ENCODE peak calls at places on chromosomes 7 and 10, in nine cellular contexts. T is body of pancreas; H is A673; W is CD8-positive, alpha-beta T cell; K is SK-N-SH; A is HCT116; I is MM.1S; U is Caco-2; F is cardiac muscle cell. V is an unnamed sample.

GRCh38 chr7:130397472-130397871 is 17.2 kb downstream of the CPA1 start:
- DNase-seq in K (peak; percentile 48), U (no peak), T (no peak), A (no peak), H (peak; percentile 42), I (no peak), F (no peak), W (no peak), V (no peak)

GRCh38 chr7:116674508-116675173 is 2.6 kb downstream of the MET start:
- DNase-seq in T (no peak), F (no peak), A (no peak), K (no peak), W (no peak), H (no peak), U (no peak), I (no peak), V (no peak)

GRCh38 chr7:741850-742249 is 14.8 kb upstream of the PRKAR1B start:
- DNase-seq in H (no peak), U (no peak), W (no peak), A (no peak), K (no peak), I (no peak), T (no peak), F (no peak), V (no peak)

GRCh38 chr7:78141533-78142281 is 343.1 kb downstream of the PHTF2 start:
- DNase-seq in T (no peak), W (no peak), A (no peak), H (peak; percentile 55), I (no peak), F (peak; percentile 50), U (no peak), K (no peak), V (no peak)

GRCh38 chr10:25125151-25125550 is 49.6 kb upstream of the GPR158 start:
- DNase-seq in T (no peak), U (no peak), A (no peak), K (peak; percentile 9), H (no peak), I (no peak), W (no peak), F (no peak), V (no peak)

GRCh38 chr7:128379900-128380806 is 18.7 kb upstream of the PRRT4 start:
- DNase-seq in W (no peak), K (no peak), H (no peak), T (no peak), F (no peak), A (no peak), I (no peak), U (no peak), V (no peak)

GRCh38 chr10:47279276-47279675 is 20.7 kb upstream of the GDF10 start:
- DNase-seq in I (no peak), A (no peak), K (no peak), F (no peak), T (no peak), H (no peak), U (no peak), W (no peak), V (no peak)

GRCh38 chr10:75176736-75177135 is 33.9 kb upstream of the VDAC2 start:
- DNase-seq in W (no peak), F (no peak), A (no peak), U (no peak), I (no peak), K (no peak), H (no peak), T (no peak), V (no peak)

GRCh38 chr7:151694441-151694827 is 174.7 kb upstream of the RHEB start:
- DNase-seq in U (no peak), T (no peak), F (no peak), H (no peak), I (no peak), K (no peak), W (no peak), A (no peak), V (no peak)

GRCh38 chr10:30437039-30437781 is 3.2 kb downstream of the MAP3K8 start:
- DNase-seq in K (no peak), I (peak; percentile 62), T (no peak), H (peak; percentile 40), U (no peak), F (peak; percentile 74), W (no peak), A (no peak), V (no peak)

GRCh38 chr7:130921391-130922180 is 187.6 kb upstream of the KLF14 start:
- DNase-seq in W (no peak), I (no peak), H (peak; percentile 65), U (no peak), A (no peak), K (no peak), T (peak; percentile 65), F (peak; percentile 91), V (no peak)

GRCh38 chr10:2985729-2986232 is 81.6 kb upstream of the PFKP start:
- DNase-seq in I (no peak), K (no peak), H (no peak), F (no peak), A (peak; percentile 73), U (no peak), T (peak; percentile 70), W (no peak), V (no peak)

GRCh38 chr10:103786020-103786419 is 69.4 kb downstream of the SH3PXD2A start:
- DNase-seq in K (no peak), W (no peak), H (no peak), F (no peak), U (no peak), I (no peak), A (no peak), T (no peak), V (no peak)

GRCh38 chr10:129756912-129757861 is 206.9 kb downstream of the EBF3 start:
- DNase-seq in W (no peak), H (no peak), A (no peak), F (peak; percentile 28), U (no peak), T (peak; percentile 40), I (no peak), K (no peak), V (no peak)

GRCh38 chr10:80538481-80539185 is 931 bp downstream of the SH2D4B start:
- DNase-seq in T (no peak), H (no peak), I (no peak), W (no peak), K (no peak), F (no peak), U (no peak), A (no peak), V (no peak)

GRCh38 chr10:14953452-14954000 is 370 bp downstream of the DCLRE1C start:
- DNase-seq in T (peak; percentile 41), A (peak; percentile 22), K (peak; percentile 76), F (peak; percentile 66), U (no peak), W (no peak), H (peak; percentile 36), I (peak; percentile 75), V (peak; percentile 44)

DNA sequence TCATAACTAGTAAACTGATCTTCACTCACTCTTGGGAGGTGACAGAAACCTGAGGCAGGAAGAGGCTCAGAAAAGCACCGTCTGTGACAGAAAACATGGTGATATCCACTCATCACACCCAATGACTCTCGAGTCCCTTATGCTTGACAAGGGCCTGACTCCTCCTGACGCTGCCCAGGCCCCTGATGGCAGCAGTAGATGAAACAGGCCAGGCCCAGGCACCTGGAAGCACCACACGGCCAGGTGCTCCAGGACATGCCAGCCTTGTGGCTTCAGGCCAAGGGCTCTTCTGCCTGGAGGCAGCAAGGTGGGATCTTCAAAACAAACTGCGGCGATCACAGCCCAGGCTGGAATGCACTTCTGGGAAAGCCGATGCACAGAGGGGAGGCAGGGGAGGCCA is 89.3 kb downstream of the MAD1L1 start:
- DNase-seq in K (no peak), F (no peak), H (no peak), W (no peak), T (no peak), U (no peak), I (no peak), A (no peak), V (no peak)
- H3K4me1 ChIP-seq in K (peaks cover 57% of the 10 kb centered on the region), F (no peaks in the 10 kb centered on the region), H (peaks cover 14% of the 10 kb centered on the region), W (peaks cover 6% of the 10 kb centered on the region), T (no peaks in the 10 kb centered on the region), U (no peaks in the 10 kb centered on the region), I (no peaks in the 10 kb centered on the region), A (no peaks in the 10 kb centered on the region), V (no peaks in the 10 kb centered on the region)

GRCh38 chr7:17474724-17475344 is 176.4 kb downstream of the AHR start:
- DNase-seq in W (no peak), I (no peak), H (peak; percentile 33), U (peak; percentile 28), A (no peak), K (peak; percentile 35), F (no peak), T (no peak), V (no peak)
- TF ChIP-seq CTCF in W (no peak), I (peak; percentile 5), H (peak; percentile 47), U (peak; percentile 32), A (peak; percentile 44), K (peak; percentile 59), F (peak; percentile 27), T (no peak), V (no peak)

GRCh38 chr10:71216751-71217265 is 4.4 kb downstream of the UNC5B start:
- DNase-seq in A (no peak), T (no peak), F (no peak), H (no peak), W (no peak), K (peak; percentile 70), U (no peak), I (no peak), V (peak; percentile 10)
- H3K4me1 ChIP-seq in A (peaks cover 60% of the 10 kb centered on the region), T (peaks cover 51% of the 10 kb centered on the region), F (peaks cover 67% of the 10 kb centered on the region), H (peaks cover 65% of the 10 kb centered on the region), W (no peaks in the 10 kb centered on the region), K (peaks cover 68% of the 10 kb centered on the region), U (peaks cover 22% of the 10 kb centered on the region), I (peaks cover 3% of the 10 kb centered on the region), V (peaks cover 32% of the 10 kb centered on the region)

GRCh38 chr10:132452216-132452650 is 55.2 kb downstream of the PWWP2B start:
- DNase-seq in K (no peak), I (no peak), A (no peak), F (no peak), H (no peak), U (peak; percentile 39), W (no peak), T (no peak), V (no peak)
- TF ChIP-seq CTCF in K (no peak), I (no peak), A (no peak), F (no peak), H (no peak), U (no peak), W (no peak), T (no peak), V (no peak)

GRCh38 chr10:112838784-112839481 is 111.1 kb upstream of the TCF7L2 start:
- DNase-seq in K (no peak), A (no peak), W (no peak), F (no peak), U (no peak), T (no peak), I (no peak), H (no peak), V (no peak)
- H3K4me1 ChIP-seq in K (peaks cover 7% of the 10 kb centered on the region), A (no peaks in the 10 kb centered on the region), W (no peaks in the 10 kb centered on the region), F (peaks cover 39% of the 10 kb centered on the region), U (peaks cover 25% of the 10 kb centered on the region), T (no peaks in the 10 kb centered on the region), I (no peaks in the 10 kb centered on the region), H (no peaks in the 10 kb centered on the region), V (peaks cover 31% of the 10 kb centered on the region)